ENCODE peak calls at places on chromosome 2, in six cellular contexts. X is HTR-8/SVneo; H is WTC11; J is activated CD4-positive, alpha-beta T cell treated with anti-CD3 and anti-CD28 coated beads for 48 hours; G is foreskin fibroblast; V is stimulated activated CD4-positive, alpha-beta T cell treated with anti-CD3 and anti-CD28 coated beads, Interleukin-1b, Interleukin-23, amount 100 ng/mL, for 24 hours. E is an unnamed sample.
A peak's percentile ranks its signal among the peaks of the same experiment; 100 is the strongest.

GRCh38 chr2:240991378-240992263 is 6.8 kb upstream of the SNED1 start:
- DNase-seq in X (peak; percentile 80), H (no peak), J (no peak), G (peak; percentile 99), V (no peak), E (peak; percentile 69)

GRCh38 chr2:85743304-85743978 is 10.3 kb upstream of the ATOH8 start:
- DNase-seq in X (no peak), H (no peak), J (no peak), G (no peak), V (no peak), E (no peak)

GRCh38 chr2:63786506-63786905 is 55.2 kb upstream of the UGP2 start:
- DNase-seq in X (no peak), H (no peak), J (no peak), G (no peak), V (no peak), E (no peak)

GRCh38 chr2:239389414-239390329 is 11.1 kb downstream of the HDAC4 start:
- DNase-seq in X (no peak), H (no peak), J (no peak), G (no peak), V (no peak), E (no peak)

GRCh38 chr2:239178484-239178883 is 222.3 kb downstream of the HDAC4 start:
- DNase-seq in X (no peak), H (peak; percentile 0), J (no peak), G (no peak), V (no peak), E (no peak)

GRCh38 chr2:231387904-231388724 is 7.4 kb upstream of the B3GNT7 start:
- DNase-seq in X (no peak), H (peak; percentile 25), J (no peak), G (peak; percentile 89), V (no peak), E (no peak)

GRCh38 chr2:2887772-2888387 is 489.7 kb downstream of the EIPR1 start:
- DNase-seq in X (no peak), H (no peak), J (no peak), G (no peak), V (no peak), E (no peak)

GRCh38 chr2:70553334-70553583 is 367 bp downstream of the TGFA start:
- DNase-seq in X (no peak), H (peak; percentile 61), J (peak; percentile 25), G (no peak), V (no peak), E (no peak)